ENCODE peak calls at places on chromosome 5, in eight cellular contexts. One of them, this sample, is unnamed.

GRCh38 chr5:112689510-112689909 is 48.2 kb upstream of the APC start:
- DNase-seq in psoas muscle: no peak
- DNase-seq in adrenal gland: no peak
- DNase-seq in stomach: no peak
- DNase-seq in BJ: no peak
- DNase-seq in GM12865: no peak
- DNase-seq in cardiac muscle cell: no peak
- DNase-seq in mucosa of descending colon: no peak
- DNase-seq in this sample: no peak

GRCh38 chr5:134642931-134643530 is 5.6 kb upstream of the SEC24A start:
- DNase-seq in psoas muscle: no peak
- DNase-seq in adrenal gland: no peak
- DNase-seq in stomach: no peak
- DNase-seq in BJ: no peak
- DNase-seq in GM12865: peak; percentile 86
- DNase-seq in cardiac muscle cell: no peak
- DNase-seq in mucosa of descending colon: no peak
- DNase-seq in this sample: peak; percentile 25

GRCh38 chr5:12951846-12952245 is 992.6 kb downstream of the DNAH5 start:
- DNase-seq in psoas muscle: no peak
- DNase-seq in adrenal gland: no peak
- DNase-seq in stomach: no peak
- DNase-seq in BJ: no peak
- DNase-seq in GM12865: no peak
- DNase-seq in cardiac muscle cell: no peak
- DNase-seq in mucosa of descending colon: no peak
- DNase-seq in this sample: no peak

GRCh38 chr5:135064235-135064570 is 30.2 kb upstream of the PITX1 start:
- DNase-seq in psoas muscle: no peak
- DNase-seq in adrenal gland: no peak
- DNase-seq in stomach: no peak
- DNase-seq in BJ: no peak
- DNase-seq in GM12865: no peak
- DNase-seq in cardiac muscle cell: no peak
- DNase-seq in mucosa of descending colon: no peak
- DNase-seq in this sample: no peak

GRCh38 chr5:101942321-101942882 is 353.7 kb downstream of the SLCO4C1 start:
- DNase-seq in psoas muscle: no peak
- DNase-seq in adrenal gland: peak; percentile 55
- DNase-seq in stomach: no peak
- DNase-seq in BJ: no peak
- DNase-seq in GM12865: peak; percentile 45
- DNase-seq in cardiac muscle cell: peak; percentile 55
- DNase-seq in mucosa of descending colon: no peak
- DNase-seq in this sample: no peak

GRCh38 chr5:57435701-57436134 is 46.9 kb downstream of the ACTBL2 start:
- DNase-seq in psoas muscle: no peak
- DNase-seq in adrenal gland: no peak
- DNase-seq in stomach: peak; percentile 59
- DNase-seq in BJ: peak; percentile 79
- DNase-seq in GM12865: no peak
- DNase-seq in cardiac muscle cell: no peak
- DNase-seq in mucosa of descending colon: no peak
- DNase-seq in this sample: peak; percentile 93

GRCh38 chr5:93273176-93273575 is 307.8 kb downstream of the NR2F1-AS1 start:
- DNase-seq in psoas muscle: no peak
- DNase-seq in adrenal gland: no peak
- DNase-seq in stomach: no peak
- DNase-seq in BJ: no peak
- DNase-seq in GM12865: no peak
- DNase-seq in cardiac muscle cell: no peak
- DNase-seq in mucosa of descending colon: no peak
- DNase-seq in this sample: peak; percentile 29

GRCh38 chr5:170393235-170393634 is 4.1 kb upstream of the KCNMB1 start:
- DNase-seq in psoas muscle: no peak
- DNase-seq in adrenal gland: no peak
- DNase-seq in stomach: no peak
- DNase-seq in BJ: no peak
- DNase-seq in GM12865: no peak
- DNase-seq in cardiac muscle cell: no peak
- DNase-seq in mucosa of descending colon: no peak
- DNase-seq in this sample: no peak

GRCh38 chr5:149128023-149128875 is 13.0 kb upstream of the ABLIM3 start:
- DNase-seq in psoas muscle: no peak
- DNase-seq in adrenal gland: no peak
- DNase-seq in stomach: no peak
- DNase-seq in BJ: no peak
- DNase-seq in GM12865: peak; percentile 17
- DNase-seq in cardiac muscle cell: peak; percentile 63
- DNase-seq in mucosa of descending colon: no peak
- DNase-seq in this sample: no peak

GRCh38 chr5:40681351-40682311 is 1.9 kb downstream of the PTGER4 start:
- DNase-seq in psoas muscle: peak; percentile 42
- DNase-seq in adrenal gland: peak; percentile 72
- DNase-seq in stomach: peak; percentile 44
- DNase-seq in BJ: no peak
- DNase-seq in GM12865: peak; percentile 30
- DNase-seq in cardiac muscle cell: peak; percentile 18
- DNase-seq in mucosa of descending colon: peak; percentile 77
- DNase-seq in this sample: no peak

GRCh38 chr5:133531178-133531577 is 81.2 kb downstream of the FSTL4 start:
- DNase-seq in psoas muscle: no peak
- DNase-seq in adrenal gland: no peak
- DNase-seq in stomach: no peak
- DNase-seq in BJ: no peak
- DNase-seq in GM12865: peak; percentile 66
- DNase-seq in cardiac muscle cell: no peak
- DNase-seq in mucosa of descending colon: no peak
- DNase-seq in this sample: no peak

GRCh38 chr5:76601470-76601869 is 21.7 kb downstream of the F2RL2 start:
- DNase-seq in psoas muscle: no peak
- DNase-seq in adrenal gland: no peak
- DNase-seq in stomach: no peak
- DNase-seq in BJ: no peak
- DNase-seq in GM12865: peak; percentile 72
- DNase-seq in cardiac muscle cell: peak; percentile 79
- DNase-seq in mucosa of descending colon: no peak
- DNase-seq in this sample: no peak

GRCh38 chr5:134136771-134137170 is 22.3 kb downstream of the TCF7 start:
- DNase-seq in psoas muscle: no peak
- DNase-seq in adrenal gland: peak; percentile 48
- DNase-seq in stomach: peak; percentile 15
- DNase-seq in BJ: no peak
- DNase-seq in GM12865: no peak
- DNase-seq in cardiac muscle cell: no peak
- DNase-seq in mucosa of descending colon: peak; percentile 30
- DNase-seq in this sample: no peak

GRCh38 chr5:176155882-176156497 is 82.2 kb upstream of the SIMC1 start:
- DNase-seq in psoas muscle: no peak
- DNase-seq in adrenal gland: no peak
- DNase-seq in stomach: no peak
- DNase-seq in BJ: no peak
- DNase-seq in GM12865: no peak
- DNase-seq in cardiac muscle cell: no peak
- DNase-seq in mucosa of descending colon: no peak
- DNase-seq in this sample: no peak

GRCh38 chr5:156329197-156329611 is 2.2 kb downstream of the SGCD start:
- DNase-seq in psoas muscle: peak; percentile 30
- DNase-seq in adrenal gland: no peak
- DNase-seq in stomach: no peak
- DNase-seq in BJ: no peak
- DNase-seq in GM12865: no peak
- DNase-seq in cardiac muscle cell: no peak
- DNase-seq in mucosa of descending colon: no peak
- DNase-seq in this sample: no peak

GRCh38 chr5:151202381-151203139 is 21.3 kb downstream of the CCDC69 start:
- DNase-seq in psoas muscle: no peak
- DNase-seq in adrenal gland: peak; percentile 57
- DNase-seq in stomach: no peak
- DNase-seq in BJ: peak; percentile 35
- DNase-seq in GM12865: peak; percentile 35
- DNase-seq in cardiac muscle cell: no peak
- DNase-seq in mucosa of descending colon: no peak
- DNase-seq in this sample: no peak

GRCh38 chr5:157350939-157351338 is 85.0 kb downstream of the CYFIP2 start:
- DNase-seq in psoas muscle: no peak
- DNase-seq in adrenal gland: no peak
- DNase-seq in stomach: no peak
- DNase-seq in BJ: no peak
- DNase-seq in GM12865: peak; percentile 50
- DNase-seq in cardiac muscle cell: no peak
- DNase-seq in mucosa of descending colon: no peak
- DNase-seq in this sample: no peak

GRCh38 chr5:85109616-85110015 is 724.9 kb upstream of the EDIL3 start:
- DNase-seq in psoas muscle: no peak
- DNase-seq in adrenal gland: no peak
- DNase-seq in stomach: no peak
- DNase-seq in BJ: no peak
- DNase-seq in GM12865: no peak
- DNase-seq in cardiac muscle cell: no peak
- DNase-seq in mucosa of descending colon: no peak
- DNase-seq in this sample: no peak

GRCh38 chr5:15425802-15426201 is 74.2 kb upstream of the FBXL7 start:
- DNase-seq in psoas muscle: no peak
- DNase-seq in adrenal gland: no peak
- DNase-seq in stomach: no peak
- DNase-seq in BJ: no peak
- DNase-seq in GM12865: no peak
- DNase-seq in cardiac muscle cell: no peak
- DNase-seq in mucosa of descending colon: no peak
- DNase-seq in this sample: no peak
- H3K4me3 ChIP-seq in psoas muscle: peak overlapping the region; percentile 22
- H3K4me3 ChIP-seq in adrenal gland: no peak overlapping the region
- H3K4me3 ChIP-seq in stomach: peak overlapping the region; percentile 21
- H3K4me3 ChIP-seq in BJ: no peak overlapping the region
- H3K4me3 ChIP-seq in GM12865: no peak overlapping the region
- H3K4me3 ChIP-seq in cardiac muscle cell: no peak overlapping the region
- H3K4me3 ChIP-seq in mucosa of descending colon: no peak overlapping the region
- H3K4me3 ChIP-seq in this sample: no peak overlapping the region

DNA sequence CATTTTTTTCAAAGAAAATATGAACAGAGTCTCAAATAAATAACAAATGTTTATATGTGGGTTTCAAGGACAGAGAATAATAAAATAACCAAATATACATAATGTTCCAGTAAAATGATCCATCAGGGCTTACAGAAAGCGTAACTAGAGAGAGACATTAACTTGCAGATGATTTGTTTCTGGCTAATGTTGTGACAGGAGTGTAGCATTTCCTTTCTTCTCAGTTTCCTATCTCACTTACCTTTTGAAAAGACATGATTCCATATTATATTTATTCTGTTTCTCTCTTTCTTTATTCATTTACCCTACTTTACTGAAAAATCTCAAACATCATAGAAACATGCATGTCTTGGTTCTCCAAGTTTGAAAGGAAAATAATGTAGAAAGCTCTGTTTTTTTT is 451.3 kb upstream of the CDH9 start:
- DNase-seq in psoas muscle: no peak
- DNase-seq in adrenal gland: no peak
- DNase-seq in stomach: no peak
- DNase-seq in BJ: no peak
- DNase-seq in GM12865: no peak
- DNase-seq in cardiac muscle cell: no peak
- DNase-seq in mucosa of descending colon: no peak
- DNase-seq in this sample: no peak
- TF ChIP-seq CTCF in psoas muscle: no peak
- TF ChIP-seq CTCF in adrenal gland: no peak
- TF ChIP-seq CTCF in stomach: no peak
- TF ChIP-seq CTCF in BJ: no peak
- TF ChIP-seq CTCF in GM12865: no peak
- TF ChIP-seq CTCF in cardiac muscle cell: no peak
- TF ChIP-seq CTCF in mucosa of descending colon: no peak
- TF ChIP-seq CTCF in this sample: no peak

GRCh38 chr5:16945163-16945562 is 9.1 kb upstream of the MYO10 start:
- DNase-seq in psoas muscle: no peak
- DNase-seq in adrenal gland: no peak
- DNase-seq in stomach: no peak
- DNase-seq in BJ: no peak
- DNase-seq in GM12865: no peak
- DNase-seq in cardiac muscle cell: no peak
- DNase-seq in mucosa of descending colon: no peak
- DNase-seq in this sample: no peak
- H3K4me3 ChIP-seq in psoas muscle: no peak overlapping the region
- H3K4me3 ChIP-seq in adrenal gland: no peak overlapping the region
- H3K4me3 ChIP-seq in stomach: no peak overlapping the region
- H3K4me3 ChIP-seq in BJ: no peak overlapping the region
- H3K4me3 ChIP-seq in GM12865: no peak overlapping the region
- H3K4me3 ChIP-seq in cardiac muscle cell: no peak overlapping the region
- H3K4me3 ChIP-seq in mucosa of descending colon: no peak overlapping the region
- H3K4me3 ChIP-seq in this sample: no peak overlapping the region

GRCh38 chr5:141916522-141916921 is 7.1 kb upstream of the DELE1 start:
- DNase-seq in psoas muscle: no peak
- DNase-seq in adrenal gland: no peak
- DNase-seq in stomach: no peak
- DNase-seq in BJ: no peak
- DNase-seq in GM12865: no peak
- DNase-seq in cardiac muscle cell: no peak
- DNase-seq in mucosa of descending colon: no peak
- DNase-seq in this sample: no peak

GRCh38 chr5:141914797-141915196 is 8.9 kb upstream of the DELE1 start:
- DNase-seq in psoas muscle: no peak
- DNase-seq in adrenal gland: no peak
- DNase-seq in stomach: no peak
- DNase-seq in BJ: no peak
- DNase-seq in GM12865: no peak
- DNase-seq in cardiac muscle cell: no peak
- DNase-seq in mucosa of descending colon: no peak
- DNase-seq in this sample: no peak

GRCh38 chr5:141915881-141916336 is 7.8 kb upstream of the DELE1 start:
- DNase-seq in psoas muscle: no peak
- DNase-seq in adrenal gland: no peak
- DNase-seq in stomach: no peak
- DNase-seq in BJ: no peak
- DNase-seq in GM12865: no peak
- DNase-seq in cardiac muscle cell: peak; percentile 79
- DNase-seq in mucosa of descending colon: peak; percentile 60
- DNase-seq in this sample: no peak

GRCh38 chr5:141913560-141913959 is 10.1 kb upstream of the DELE1 start:
- DNase-seq in psoas muscle: no peak
- DNase-seq in adrenal gland: no peak
- DNase-seq in stomach: no peak
- DNase-seq in BJ: no peak
- DNase-seq in GM12865: no peak
- DNase-seq in cardiac muscle cell: no peak
- DNase-seq in mucosa of descending colon: no peak
- DNase-seq in this sample: no peak

DNA sequence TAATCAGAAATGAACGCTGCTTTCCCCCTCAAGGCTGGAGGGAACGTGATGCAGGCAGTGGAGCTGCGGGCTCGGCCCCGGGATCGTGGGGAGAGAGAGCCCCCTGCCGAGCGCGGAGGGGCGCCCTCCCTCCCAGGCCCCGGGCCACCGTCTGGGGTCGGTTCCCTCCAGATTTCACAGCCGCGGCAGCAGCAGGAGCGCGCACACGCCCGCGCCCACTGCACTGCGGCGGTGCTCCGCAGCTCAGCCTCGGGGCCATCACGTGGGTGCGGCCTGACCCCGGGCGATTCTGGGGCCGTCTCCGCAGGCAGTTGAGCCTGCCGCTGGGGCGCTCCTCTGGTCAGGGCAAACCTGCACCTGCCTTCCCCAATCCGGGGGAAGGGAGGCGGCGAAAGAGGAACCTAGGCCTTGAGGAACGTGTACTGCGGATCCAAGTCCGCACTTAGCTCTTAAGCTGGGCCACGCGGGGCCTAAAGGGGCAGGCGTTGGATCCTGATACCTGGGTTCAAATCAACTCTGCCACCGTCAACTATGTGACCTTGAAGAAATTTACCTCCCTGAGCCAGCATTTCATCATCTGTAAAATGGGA is 9.4 kb upstream of the DELE1 start:
- DNase-seq in psoas muscle: peak; percentile 41
- DNase-seq in adrenal gland: peak; percentile 72
- DNase-seq in stomach: peak; percentile 46
- DNase-seq in BJ: no peak
- DNase-seq in GM12865: no peak
- DNase-seq in cardiac muscle cell: peak; percentile 59
- DNase-seq in mucosa of descending colon: peak; percentile 73
- DNase-seq in this sample: no peak
- TF ChIP-seq CTCF in psoas muscle: no peak
- TF ChIP-seq CTCF in adrenal gland: peak; percentile 30
- TF ChIP-seq CTCF in stomach: no peak
- TF ChIP-seq CTCF in BJ: peak; percentile 38
- TF ChIP-seq CTCF in GM12865: no peak
- TF ChIP-seq CTCF in cardiac muscle cell: peak; percentile 42
- TF ChIP-seq CTCF in mucosa of descending colon: no peak
- TF ChIP-seq CTCF in this sample: peak; percentile 34

This sample was measured in AG09309.